ENCODE peak calls at places on chromosome 14, in seven cellular contexts. One of them, this sample, is unnamed.

GRCh38 chr14:30443368-30444007 is 115.5 kb upstream of the G2E3 start:
- DNase-seq in iris pigment epithelial cell: peak
- DNase-seq in SW 1271: no peak
- DNase-seq in LHCN-M2: peak
- DNase-seq in transverse colon: no peak
- DNase-seq in AG10803: peak
- DNase-seq in sigmoid colon: no peak
- DNase-seq in this sample: peak

GRCh38 chr14:32565256-32565655 is 236.2 kb downstream of the AKAP6 start:
- DNase-seq in iris pigment epithelial cell: no peak
- DNase-seq in SW 1271: no peak
- DNase-seq in LHCN-M2: no peak
- DNase-seq in transverse colon: no peak
- DNase-seq in AG10803: no peak
- DNase-seq in sigmoid colon: no peak
- DNase-seq in this sample: no peak

GRCh38 chr14:74133833-74134481 is 49.2 kb downstream of the LIN52 start:
- DNase-seq in iris pigment epithelial cell: no peak
- DNase-seq in SW 1271: no peak
- DNase-seq in LHCN-M2: no peak
- DNase-seq in transverse colon: no peak
- DNase-seq in AG10803: no peak
- DNase-seq in sigmoid colon: no peak
- DNase-seq in this sample: no peak

GRCh38 chr14:50531595-50532501 is 521 bp downstream of the MAP4K5 start:
- DNase-seq in iris pigment epithelial cell: peak
- DNase-seq in SW 1271: no peak
- DNase-seq in LHCN-M2: peak
- DNase-seq in transverse colon: peak
- DNase-seq in AG10803: peak
- DNase-seq in sigmoid colon: peak
- DNase-seq in this sample: peak

GRCh38 chr14:60753264-60754126 is 18.9 kb downstream of the MNAT1 start:
- DNase-seq in iris pigment epithelial cell: peak
- DNase-seq in SW 1271: no peak
- DNase-seq in LHCN-M2: peak
- DNase-seq in transverse colon: peak
- DNase-seq in AG10803: peak
- DNase-seq in sigmoid colon: no peak
- DNase-seq in this sample: no peak

GRCh38 chr14:103593577-103593976 is 30.8 kb downstream of the COA8 start:
- DNase-seq in iris pigment epithelial cell: no peak
- DNase-seq in SW 1271: no peak
- DNase-seq in LHCN-M2: no peak
- DNase-seq in transverse colon: no peak
- DNase-seq in AG10803: no peak
- DNase-seq in sigmoid colon: no peak
- DNase-seq in this sample: no peak

GRCh38 chr14:88181072-88181471 is 142.0 kb downstream of the KCNK10 start:
- DNase-seq in iris pigment epithelial cell: no peak
- DNase-seq in SW 1271: no peak
- DNase-seq in LHCN-M2: no peak
- DNase-seq in transverse colon: no peak
- DNase-seq in AG10803: no peak
- DNase-seq in sigmoid colon: no peak
- DNase-seq in this sample: no peak

GRCh38 chr14:58765375-58765774 is 127.6 kb downstream of the DACT1 start:
- DNase-seq in iris pigment epithelial cell: no peak
- DNase-seq in SW 1271: no peak
- DNase-seq in LHCN-M2: no peak
- DNase-seq in transverse colon: no peak
- DNase-seq in AG10803: no peak
- DNase-seq in sigmoid colon: no peak
- DNase-seq in this sample: no peak

GRCh38 chr14:104138098-104138890 is at the start of gene KIF26A:
- DNase-seq in iris pigment epithelial cell: peak
- DNase-seq in SW 1271: peak
- DNase-seq in LHCN-M2: no peak
- DNase-seq in transverse colon: peak
- DNase-seq in AG10803: no peak
- DNase-seq in sigmoid colon: peak
- DNase-seq in this sample: no peak

GRCh38 chr14:100909439-100909838 is 5.9 kb upstream of the RTL1 start:
- DNase-seq in iris pigment epithelial cell: no peak
- DNase-seq in SW 1271: no peak
- DNase-seq in LHCN-M2: no peak
- DNase-seq in transverse colon: no peak
- DNase-seq in AG10803: no peak
- DNase-seq in sigmoid colon: no peak
- DNase-seq in this sample: no peak

GRCh38 chr14:101469382-101470251 is 91.7 kb upstream of the DIO3 start:
- DNase-seq in iris pigment epithelial cell: no peak
- DNase-seq in SW 1271: no peak
- DNase-seq in LHCN-M2: no peak
- DNase-seq in transverse colon: no peak
- DNase-seq in AG10803: no peak
- DNase-seq in sigmoid colon: no peak
- DNase-seq in this sample: no peak

GRCh38 chr14:70664698-70665447 is 23.2 kb downstream of the TTC9 start:
- DNase-seq in iris pigment epithelial cell: no peak
- DNase-seq in SW 1271: no peak
- DNase-seq in LHCN-M2: no peak
- DNase-seq in transverse colon: no peak
- DNase-seq in AG10803: no peak
- DNase-seq in sigmoid colon: no peak
- DNase-seq in this sample: no peak

GRCh38 chr14:32779845-32780244 is 158.8 kb upstream of the NPAS3 start:
- DNase-seq in iris pigment epithelial cell: no peak
- DNase-seq in SW 1271: no peak
- DNase-seq in LHCN-M2: no peak
- DNase-seq in transverse colon: no peak
- DNase-seq in AG10803: no peak
- DNase-seq in sigmoid colon: no peak
- DNase-seq in this sample: no peak

GRCh38 chr14:56374421-56374820 is 205.2 kb upstream of the TMEM260 start:
- DNase-seq in iris pigment epithelial cell: no peak
- DNase-seq in SW 1271: no peak
- DNase-seq in LHCN-M2: no peak
- DNase-seq in transverse colon: no peak
- DNase-seq in AG10803: no peak
- DNase-seq in sigmoid colon: no peak
- DNase-seq in this sample: no peak

GRCh38 chr14:25394356-25394755 is 344.4 kb upstream of the STXBP6 start:
- DNase-seq in iris pigment epithelial cell: no peak
- DNase-seq in SW 1271: no peak
- DNase-seq in LHCN-M2: no peak
- DNase-seq in transverse colon: no peak
- DNase-seq in AG10803: no peak
- DNase-seq in sigmoid colon: no peak
- DNase-seq in this sample: no peak

GRCh38 chr14:75615200-75615599 is 36.8 kb downstream of the FLVCR2 start:
- DNase-seq in iris pigment epithelial cell: no peak
- DNase-seq in SW 1271: no peak
- DNase-seq in LHCN-M2: no peak
- DNase-seq in transverse colon: no peak
- DNase-seq in AG10803: no peak
- DNase-seq in sigmoid colon: no peak
- DNase-seq in this sample: no peak

GRCh38 chr14:93220509-93220908 is 13.5 kb downstream of the UBR7 start:
- DNase-seq in iris pigment epithelial cell: no peak
- DNase-seq in SW 1271: no peak
- DNase-seq in LHCN-M2: no peak
- DNase-seq in transverse colon: no peak
- DNase-seq in AG10803: no peak
- DNase-seq in sigmoid colon: no peak
- DNase-seq in this sample: no peak

GRCh38 chr14:67618617-67619063 is 1.1 kb upstream of the ARG2 start:
- DNase-seq in iris pigment epithelial cell: peak
- DNase-seq in SW 1271: peak
- DNase-seq in LHCN-M2: peak
- DNase-seq in transverse colon: no peak
- DNase-seq in AG10803: peak
- DNase-seq in sigmoid colon: no peak
- DNase-seq in this sample: peak

GRCh38 chr14:52076334-52076733 is 7.5 kb upstream of the NID2 start:
- DNase-seq in iris pigment epithelial cell: no peak
- DNase-seq in SW 1271: no peak
- DNase-seq in LHCN-M2: peak
- DNase-seq in transverse colon: no peak
- DNase-seq in AG10803: peak
- DNase-seq in sigmoid colon: no peak
- DNase-seq in this sample: peak

GRCh38 chr14:88599321-88599720 is 36.5 kb downstream of the ZC3H14 start:
- DNase-seq in iris pigment epithelial cell: no peak
- DNase-seq in SW 1271: no peak
- DNase-seq in LHCN-M2: no peak
- DNase-seq in transverse colon: no peak
- DNase-seq in AG10803: no peak
- DNase-seq in sigmoid colon: no peak
- DNase-seq in this sample: no peak

GRCh38 chr14:99066378-99066777 is 205.6 kb downstream of the BCL11B start:
- DNase-seq in iris pigment epithelial cell: no peak
- DNase-seq in SW 1271: no peak
- DNase-seq in LHCN-M2: no peak
- DNase-seq in transverse colon: no peak
- DNase-seq in AG10803: no peak
- DNase-seq in sigmoid colon: no peak
- DNase-seq in this sample: no peak

GRCh38 chr14:51053157-51053556 is 41.7 kb downstream of the TRIM9 start:
- DNase-seq in iris pigment epithelial cell: peak
- DNase-seq in SW 1271: no peak
- DNase-seq in LHCN-M2: peak
- DNase-seq in transverse colon: no peak
- DNase-seq in AG10803: no peak
- DNase-seq in sigmoid colon: no peak
- DNase-seq in this sample: peak

GRCh38 chr14:93533437-93533836 is 102.7 kb downstream of the UNC79 start:
- DNase-seq in iris pigment epithelial cell: no peak
- DNase-seq in SW 1271: no peak
- DNase-seq in LHCN-M2: no peak
- DNase-seq in transverse colon: no peak
- DNase-seq in AG10803: no peak
- DNase-seq in sigmoid colon: no peak
- DNase-seq in this sample: no peak

GRCh38 chr14:80211143-80212024 is at the start of gene DIO2:
- DNase-seq in iris pigment epithelial cell: peak
- DNase-seq in SW 1271: no peak
- DNase-seq in LHCN-M2: peak
- DNase-seq in transverse colon: no peak
- DNase-seq in AG10803: peak
- DNase-seq in sigmoid colon: no peak
- DNase-seq in this sample: peak

GRCh38 chr14:24368215-24368561 is 204 bp downstream of the NFATC4 start:
- DNase-seq in iris pigment epithelial cell: no peak
- DNase-seq in SW 1271: no peak
- DNase-seq in LHCN-M2: no peak
- DNase-seq in transverse colon: no peak
- DNase-seq in AG10803: no peak
- DNase-seq in sigmoid colon: no peak
- DNase-seq in this sample: no peak

GRCh38 chr14:35682802-35683201 is 126.3 kb downstream of the RALGAPA1 start:
- DNase-seq in iris pigment epithelial cell: peak
- DNase-seq in SW 1271: no peak
- DNase-seq in LHCN-M2: no peak
- DNase-seq in transverse colon: no peak
- DNase-seq in AG10803: no peak
- DNase-seq in sigmoid colon: no peak
- DNase-seq in this sample: no peak

GRCh38 chr14:105483300-105484068 is 3.2 kb upstream of the CRIP1 start:
- DNase-seq in iris pigment epithelial cell: no peak
- DNase-seq in SW 1271: no peak
- DNase-seq in LHCN-M2: no peak
- DNase-seq in transverse colon: peak
- DNase-seq in AG10803: no peak
- DNase-seq in sigmoid colon: no peak
- DNase-seq in this sample: no peak

GRCh38 chr14:58747181-58747580 is 109.4 kb downstream of the DACT1 start:
- DNase-seq in iris pigment epithelial cell: peak
- DNase-seq in SW 1271: no peak
- DNase-seq in LHCN-M2: peak
- DNase-seq in transverse colon: peak
- DNase-seq in AG10803: peak
- DNase-seq in sigmoid colon: peak
- DNase-seq in this sample: peak